ENCODE peak calls at places on chromosome 22, in six cellular contexts. K is tibial nerve, W is HAP-1, D is NT2/D1, Y is sigmoid colon, B is hepatocyte. H is an unnamed sample. For H3K4me1, the result is how much of the 10 kb centered on the place peaks cover.

GRCh38 chr22:31626427-31627150 is 35.4 kb downstream of the PISD start:
- DNase-seq in K (no peak), W (no peak), D (no peak), Y (no peak), B (peak), H (no peak)

GRCh38 chr22:43236401-43237166 is 49.6 kb upstream of the TTLL12 start:
- DNase-seq in K (no peak), W (no peak), D (no peak), Y (no peak), B (no peak), H (no peak)

GRCh38 chr22:26770624-26771023 is 113.2 kb downstream of the MIAT start:
- DNase-seq in K (no peak), W (no peak), D (no peak), Y (no peak), B (no peak), H (no peak)

GRCh38 chr22:44005524-44005923 is 18.6 kb upstream of the PARVB start:
- DNase-seq in K (no peak), W (no peak), D (no peak), Y (peak), B (no peak), H (no peak)

GRCh38 chr22:29609139-29609538 is 5.7 kb downstream of the NF2 start:
- DNase-seq in K (no peak), W (no peak), D (no peak), Y (no peak), B (no peak), H (no peak)

GRCh38 chr22:30079952-30080533 is at the start of gene HORMAD2:
- DNase-seq in K (no peak), W (no peak), D (peak), Y (no peak), B (peak), H (no peak)

GRCh38 chr22:30287626-30288413 is 1.5 kb downstream of the CASTOR1 start:
- DNase-seq in K (peak), W (peak), D (peak), Y (peak), B (peak), H (peak)

GRCh38 chr22:36204001-36204640 is 2.5 kb upstream of the APOL4 start:
- DNase-seq in K (no peak), W (no peak), D (no peak), Y (no peak), B (no peak), H (no peak)

GRCh38 chr22:30000566-30000965 is 79.7 kb upstream of the HORMAD2 start:
- DNase-seq in K (no peak), W (no peak), D (no peak), Y (no peak), B (no peak), H (no peak)

GRCh38 chr22:37179126-37179470 is 8.9 kb downstream of the C1QTNF6 start:
- DNase-seq in K (no peak), W (no peak), D (no peak), Y (no peak), B (no peak), H (no peak)

GRCh38 chr22:46074771-46075551 is 75.4 kb upstream of the PPARA start:
- DNase-seq in K (no peak), W (peak), D (no peak), Y (peak), B (no peak), H (no peak)
- H3K4me1 ChIP-seq in K (under half), W (under half), D (under half), Y (half or more), B (under half), H (under half)

DNA sequence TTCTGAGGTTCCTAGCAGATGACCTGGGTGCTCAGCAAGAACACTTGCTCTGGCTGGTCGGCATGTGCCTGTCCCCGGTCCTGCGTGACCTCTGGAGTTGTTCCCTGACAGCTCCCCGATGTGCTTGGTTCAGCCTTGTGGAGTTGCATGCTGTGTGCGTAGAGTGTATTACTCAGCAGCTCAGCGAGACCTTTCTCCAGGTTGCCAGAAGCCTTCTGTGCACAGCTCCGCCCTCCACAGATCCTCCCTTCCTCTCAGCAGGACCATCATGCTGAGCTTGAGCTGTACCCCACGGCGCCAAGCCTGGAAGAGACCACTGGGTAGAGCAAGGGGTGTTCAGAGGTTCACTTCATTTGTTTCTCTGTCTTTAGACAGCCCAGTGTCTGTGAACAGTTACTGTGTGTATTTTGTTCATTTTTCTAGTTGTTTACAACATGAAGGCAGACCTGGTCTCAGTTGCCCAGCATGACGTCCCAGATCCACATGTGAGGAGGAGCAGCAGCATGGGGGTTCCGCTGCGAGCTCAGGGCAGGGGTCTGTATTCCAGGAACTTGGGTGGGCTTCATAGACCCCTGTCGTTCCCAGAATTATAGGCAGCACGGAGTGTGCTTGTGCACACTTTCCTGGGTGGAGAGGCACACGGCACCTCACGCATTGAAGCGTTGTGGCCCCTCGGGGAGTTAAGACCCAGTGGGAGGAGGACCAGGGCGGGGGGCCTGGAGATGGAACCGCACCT is 148.6 kb downstream of the IGLL1 start:
- DNase-seq in K (no peak), W (no peak), D (no peak), Y (no peak), B (peak), H (no peak)
- H3K4me3 ChIP-seq in K (no peak), W (no peak), D (no peak), Y (no peak), B (no peak), H (no peak)

DNA sequence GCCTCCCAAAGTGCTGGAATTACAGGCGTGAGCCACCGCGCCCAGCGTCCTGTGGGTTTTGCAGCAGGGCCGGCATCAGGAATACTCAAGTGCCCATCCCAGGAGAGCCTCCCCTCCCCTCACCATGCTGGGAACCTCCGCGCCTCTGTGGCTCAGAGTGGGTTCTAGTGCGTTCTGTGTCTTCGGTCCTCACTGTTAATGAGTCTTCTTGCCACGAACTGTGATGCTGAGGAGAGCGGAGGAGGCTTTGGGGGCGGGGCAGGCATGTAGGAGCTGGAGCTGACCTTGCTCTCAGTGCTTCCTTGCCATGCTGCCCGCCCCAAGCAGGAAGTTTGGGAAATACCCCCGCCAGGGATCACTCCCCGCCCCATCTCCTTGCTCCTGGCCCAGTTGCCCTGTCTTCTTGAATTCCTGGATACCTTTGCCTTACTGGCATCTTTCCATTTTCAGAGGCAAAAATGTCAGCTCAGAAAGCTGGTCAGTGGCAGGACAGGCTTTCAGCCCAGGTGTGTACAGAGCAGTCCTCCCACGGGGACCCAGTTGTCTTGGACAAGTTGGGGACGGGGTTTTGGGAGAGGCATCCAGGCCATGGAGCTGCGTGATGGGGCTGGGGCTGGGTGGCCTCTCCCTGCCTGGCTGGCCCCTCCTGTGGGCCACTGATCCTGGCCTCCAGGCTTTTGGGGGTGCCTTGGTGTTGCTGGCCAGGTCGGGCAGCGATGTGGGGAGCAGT is 5.1 kb downstream of the GRAMD4 start:
- DNase-seq in K (no peak), W (no peak), D (no peak), Y (peak), B (no peak), H (no peak)
- H3K4me1 ChIP-seq in K (under half), W (under half), D (under half), Y (under half), B (under half), H (under half)

DNA sequence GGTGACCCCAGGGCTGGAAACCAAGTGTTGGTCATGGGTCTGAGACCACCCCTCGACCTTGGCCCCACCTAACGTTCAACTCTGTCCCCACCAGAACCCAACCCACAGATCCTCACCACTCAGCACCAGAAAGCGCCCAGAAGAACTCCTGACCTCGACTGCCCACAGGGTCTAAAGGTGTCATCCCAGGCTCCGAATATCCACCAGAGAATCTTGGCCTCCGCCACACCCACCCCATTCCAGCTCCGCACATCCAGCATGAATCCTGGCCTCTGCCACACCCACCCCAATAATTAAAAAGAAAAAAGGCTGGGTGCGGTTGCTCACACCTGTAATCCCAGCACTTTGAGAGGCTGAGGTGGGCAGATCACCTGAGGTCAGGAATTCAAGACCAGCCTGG is 1.3 kb downstream of the CERK start:
- DNase-seq in K (no peak), W (no peak), D (no peak), Y (no peak), B (no peak), H (no peak)
- H3K4me3 ChIP-seq in K (peak), W (peak), D (peak), Y (peak), B (peak), H (peak)

GRCh38 chr22:17999851-18000250 is 24.5 kb downstream of the MICAL3 start:
- DNase-seq in K (no peak), W (no peak), D (no peak), Y (peak), B (no peak), H (no peak)

GRCh38 chr22:18000441-18001039 is 23.8 kb downstream of the MICAL3 start:
- DNase-seq in K (no peak), W (no peak), D (no peak), Y (peak), B (peak), H (peak)

GRCh38 chr22:17998913-17999312 is 25.4 kb downstream of the MICAL3 start:
- DNase-seq in K (no peak), W (no peak), D (no peak), Y (peak), B (no peak), H (no peak)

GRCh38 chr22:17997456-17997855 is 26.9 kb downstream of the MICAL3 start:
- DNase-seq in K (no peak), W (no peak), D (no peak), Y (peak), B (no peak), H (no peak)

GRCh38 chr22:18001040-18001893 is 23.1 kb downstream of the MICAL3 start:
- DNase-seq in K (peak), W (peak), D (peak), Y (peak), B (peak), H (peak)
- H3K4me1 ChIP-seq in K (under half), W (under half), D (under half), Y (under half), B (under half), H (under half)

GRCh38 chr22:47047321-47048122 is 285.1 kb downstream of the TBC1D22A start:
- DNase-seq in K (no peak), W (no peak), D (no peak), Y (peak), B (no peak), H (no peak)
- H3K4me3 ChIP-seq in K (no peak), W (no peak), D (no peak), Y (no peak), B (no peak), H (no peak)

DNA sequence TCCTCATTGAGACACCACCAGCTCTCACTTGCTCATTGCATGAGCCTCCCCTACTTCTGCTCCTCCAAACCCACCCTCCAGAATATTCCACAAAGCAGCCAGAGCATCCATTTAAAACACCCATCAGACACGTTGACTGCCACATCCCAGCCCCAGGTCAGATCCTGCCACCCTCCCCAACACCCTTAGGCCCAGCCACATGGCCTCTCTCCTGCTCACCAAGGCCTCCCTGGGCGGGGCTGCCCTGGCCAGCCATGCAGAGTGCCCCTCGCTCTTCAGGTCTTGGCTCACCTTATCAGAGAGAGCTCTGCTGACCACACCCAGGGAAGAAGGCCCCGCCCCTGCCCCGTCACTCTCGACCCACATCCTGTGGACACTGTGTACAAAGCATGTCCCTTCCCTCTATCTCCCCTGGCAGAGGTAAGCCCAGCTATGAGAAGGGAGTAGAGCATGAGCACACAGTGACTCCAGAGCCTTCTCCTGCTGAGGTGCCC is 106.8 kb downstream of the MICAL3 start:
- DNase-seq in K (no peak), W (no peak), D (no peak), Y (peak), B (peak), H (no peak)
- H3K4me1 ChIP-seq in K (under half), W (under half), D (under half), Y (half or more), B (under half), H (under half)

GRCh38 chr22:49657275-49657973 is 170.2 kb downstream of the BRD1 start:
- DNase-seq in K (peak), W (peak), D (no peak), Y (peak), B (no peak), H (peak)

GRCh38 chr22:49657974-49658550 is 169.6 kb downstream of the BRD1 start:
- DNase-seq in K (no peak), W (no peak), D (no peak), Y (peak), B (no peak), H (no peak)

GRCh38 chr22:49656291-49656851 is 171.3 kb downstream of the BRD1 start:
- DNase-seq in K (no peak), W (no peak), D (no peak), Y (no peak), B (no peak), H (no peak)

GRCh38 chr22:49658902-49659280 is 168.8 kb downstream of the BRD1 start:
- DNase-seq in K (no peak), W (no peak), D (peak), Y (no peak), B (no peak), H (no peak)

GRCh38 chr22:49655168-49655812 is 172.4 kb downstream of the BRD1 start:
- DNase-seq in K (no peak), W (no peak), D (no peak), Y (no peak), B (no peak), H (no peak)
- H3K4me3 ChIP-seq in K (no peak), W (peak), D (no peak), Y (no peak), B (no peak), H (no peak)

GRCh38 chr22:45960477-45961386 is 16.2 kb downstream of the WNT7B start:
- DNase-seq in K (no peak), W (no peak), D (no peak), Y (no peak), B (no peak), H (no peak)

GRCh38 chr22:45959719-45960476 is 17.1 kb downstream of the WNT7B start:
- DNase-seq in K (no peak), W (no peak), D (no peak), Y (no peak), B (no peak), H (no peak)

GRCh38 chr22:45962431-45962712 is 14.6 kb downstream of the WNT7B start:
- DNase-seq in K (no peak), W (no peak), D (no peak), Y (no peak), B (no peak), H (no peak)

GRCh38 chr22:45962756-45963155 is 14.2 kb downstream of the WNT7B start:
- DNase-seq in K (no peak), W (no peak), D (no peak), Y (no peak), B (no peak), H (no peak)

GRCh38 chr22:45961679-45962430 is 15.1 kb downstream of the WNT7B start:
- DNase-seq in K (no peak), W (no peak), D (no peak), Y (no peak), B (no peak), H (no peak)
- H3K4me1 ChIP-seq in K (under half), W (under half), D (under half), Y (under half), B (under half), H (under half)